ENCODE peak calls at places on chromosomes 12 and 14, in four cellular contexts. One of them, this sample, is unnamed. For H3K36me3, the result is how much of the 10 kb centered on the place peaks cover.

GRCh38 chr14:75010472-75010871 is 7.8 kb downstream of the EIF2B2 start:
- DNase-seq in neural progenitor cell: no peak
- DNase-seq in tibial artery: no peak
- DNase-seq in thoracic aorta: no peak
- DNase-seq in this sample: no peak

GRCh38 chr12:130714591-130715149 is 1.4 kb downstream of the RIMBP2 start:
- DNase-seq in neural progenitor cell: peak
- DNase-seq in tibial artery: no peak
- DNase-seq in thoracic aorta: no peak
- DNase-seq in this sample: peak

GRCh38 chr14:103696466-103697071 is 18.7 kb downstream of the XRCC3 start:
- DNase-seq in neural progenitor cell: no peak
- DNase-seq in tibial artery: no peak
- DNase-seq in thoracic aorta: no peak
- DNase-seq in this sample: peak

GRCh38 chr12:32558941-32559340 is 120.2 kb upstream of the DNM1L start:
- DNase-seq in neural progenitor cell: no peak
- DNase-seq in tibial artery: no peak
- DNase-seq in thoracic aorta: no peak
- DNase-seq in this sample: no peak

GRCh38 chr14:87002831-87003230 is 990.2 kb downstream of the GALC start:
- DNase-seq in neural progenitor cell: no peak
- DNase-seq in tibial artery: no peak
- DNase-seq in thoracic aorta: no peak
- DNase-seq in this sample: no peak

GRCh38 chr12:121781751-121782615 is 11.5 kb downstream of the RHOF start:
- DNase-seq in neural progenitor cell: peak
- DNase-seq in tibial artery: no peak
- DNase-seq in thoracic aorta: no peak
- DNase-seq in this sample: peak

GRCh38 chr14:80681651-80682050 is 259.9 kb downstream of the CEP128 start:
- DNase-seq in neural progenitor cell: no peak
- DNase-seq in tibial artery: no peak
- DNase-seq in thoracic aorta: no peak
- DNase-seq in this sample: no peak

GRCh38 chr14:85319101-85319500 is 210.8 kb upstream of the FLRT2 start:
- DNase-seq in neural progenitor cell: no peak
- DNase-seq in tibial artery: no peak
- DNase-seq in thoracic aorta: no peak
- DNase-seq in this sample: no peak

GRCh38 chr12:19169222-19169621 is 39.7 kb downstream of the PLEKHA5 start:
- DNase-seq in neural progenitor cell: no peak
- DNase-seq in tibial artery: no peak
- DNase-seq in thoracic aorta: no peak
- DNase-seq in this sample: no peak

GRCh38 chr12:22935090-22935489 is 310.1 kb downstream of the ETNK1 start:
- DNase-seq in neural progenitor cell: no peak
- DNase-seq in tibial artery: no peak
- DNase-seq in thoracic aorta: no peak
- DNase-seq in this sample: no peak

GRCh38 chr12:42589465-42590323 is at the start of gene PRICKLE1:
- DNase-seq in neural progenitor cell: peak
- DNase-seq in tibial artery: no peak
- DNase-seq in thoracic aorta: no peak
- DNase-seq in this sample: peak

GRCh38 chr12:106223485-106224391 is 24.1 kb downstream of the CKAP4 start:
- DNase-seq in neural progenitor cell: peak
- DNase-seq in tibial artery: peak
- DNase-seq in thoracic aorta: no peak
- DNase-seq in this sample: peak

GRCh38 chr12:121786441-121786825 is 7.1 kb downstream of the RHOF start:
- DNase-seq in neural progenitor cell: no peak
- DNase-seq in tibial artery: no peak
- DNase-seq in thoracic aorta: no peak
- DNase-seq in this sample: peak

GRCh38 chr12:12511021-12511783 is 51.5 kb downstream of the DUSP16 start:
- DNase-seq in neural progenitor cell: no peak
- DNase-seq in tibial artery: no peak
- DNase-seq in thoracic aorta: no peak
- DNase-seq in this sample: no peak

GRCh38 chr12:28127455-28127854 is 62.8 kb upstream of the CCDC91 start:
- DNase-seq in neural progenitor cell: no peak
- DNase-seq in tibial artery: no peak
- DNase-seq in thoracic aorta: no peak
- DNase-seq in this sample: no peak

GRCh38 chr14:60304509-60304908 is 55.5 kb downstream of the PPM1A start:
- DNase-seq in neural progenitor cell: no peak
- DNase-seq in tibial artery: no peak
- DNase-seq in thoracic aorta: no peak
- DNase-seq in this sample: no peak

GRCh38 chr12:105674871-105675699 is 344.6 kb downstream of the C12orf75 start:
- DNase-seq in neural progenitor cell: no peak
- DNase-seq in tibial artery: no peak
- DNase-seq in thoracic aorta: no peak
- DNase-seq in this sample: no peak

GRCh38 chr14:21069388-21070082 is 569 bp upstream of the ARHGEF40 start:
- DNase-seq in neural progenitor cell: peak
- DNase-seq in tibial artery: no peak
- DNase-seq in thoracic aorta: no peak
- DNase-seq in this sample: peak

GRCh38 chr12:54497883-54498282 is 331 bp downstream of the NCKAP1L start:
- DNase-seq in neural progenitor cell: no peak
- DNase-seq in tibial artery: no peak
- DNase-seq in thoracic aorta: no peak
- DNase-seq in this sample: no peak

GRCh38 chr12:62291888-62292760 is 31.9 kb downstream of the USP15 start:
- DNase-seq in neural progenitor cell: no peak
- DNase-seq in tibial artery: no peak
- DNase-seq in thoracic aorta: no peak
- DNase-seq in this sample: no peak

GRCh38 chr12:30926243-30927209 is at the start of gene TSPAN11:
- DNase-seq in neural progenitor cell: peak
- DNase-seq in tibial artery: peak
- DNase-seq in thoracic aorta: no peak
- DNase-seq in this sample: peak

GRCh38 chr12:108633534-108634224 is at the start of gene SELPLG:
- DNase-seq in neural progenitor cell: no peak
- DNase-seq in tibial artery: peak
- DNase-seq in thoracic aorta: no peak
- DNase-seq in this sample: no peak

GRCh38 chr12:99914206-99914605 is 70.5 kb downstream of the ANKS1B start:
- DNase-seq in neural progenitor cell: no peak
- DNase-seq in tibial artery: no peak
- DNase-seq in thoracic aorta: no peak
- DNase-seq in this sample: no peak

GRCh38 chr14:47009615-47010014 is 358.0 kb upstream of the RPL10L start:
- DNase-seq in neural progenitor cell: no peak
- DNase-seq in tibial artery: no peak
- DNase-seq in thoracic aorta: no peak
- DNase-seq in this sample: peak

GRCh38 chr12:11947218-11947617 is 123.5 kb upstream of the BCL2L14 start:
- DNase-seq in neural progenitor cell: no peak
- DNase-seq in tibial artery: no peak
- DNase-seq in thoracic aorta: no peak
- DNase-seq in this sample: no peak

GRCh38 chr12:40946612-40947194 is 241.4 kb upstream of the PDZRN4 start:
- DNase-seq in neural progenitor cell: peak
- DNase-seq in tibial artery: no peak
- DNase-seq in thoracic aorta: no peak
- DNase-seq in this sample: peak

GRCh38 chr14:37142835-37143499 is 29.4 kb downstream of the SLC25A21 start:
- DNase-seq in neural progenitor cell: peak
- DNase-seq in tibial artery: no peak
- DNase-seq in thoracic aorta: no peak
- DNase-seq in this sample: no peak

GRCh38 chr14:89720741-89721315 is 233.7 kb downstream of the EFCAB11 start:
- DNase-seq in neural progenitor cell: no peak
- DNase-seq in tibial artery: peak
- DNase-seq in thoracic aorta: no peak
- DNase-seq in this sample: peak

GRCh38 chr12:77229640-77230442 is 164.5 kb upstream of the E2F7 start:
- DNase-seq in neural progenitor cell: no peak
- DNase-seq in tibial artery: no peak
- DNase-seq in thoracic aorta: no peak
- DNase-seq in this sample: no peak

GRCh38 chr12:26636710-26637328 is 196.2 kb downstream of the ITPR2 start:
- DNase-seq in neural progenitor cell: no peak
- DNase-seq in tibial artery: no peak
- DNase-seq in thoracic aorta: no peak
- DNase-seq in this sample: no peak

GRCh38 chr14:92945959-92946846 is 23.3 kb downstream of the CHGA start:
- DNase-seq in neural progenitor cell: no peak
- DNase-seq in tibial artery: no peak
- DNase-seq in thoracic aorta: no peak
- DNase-seq in this sample: no peak

GRCh38 chr14:78798757-78799156 is 628.6 kb downstream of the NRXN3 start:
- DNase-seq in neural progenitor cell: no peak
- DNase-seq in tibial artery: no peak
- DNase-seq in thoracic aorta: no peak
- DNase-seq in this sample: no peak

DNA sequence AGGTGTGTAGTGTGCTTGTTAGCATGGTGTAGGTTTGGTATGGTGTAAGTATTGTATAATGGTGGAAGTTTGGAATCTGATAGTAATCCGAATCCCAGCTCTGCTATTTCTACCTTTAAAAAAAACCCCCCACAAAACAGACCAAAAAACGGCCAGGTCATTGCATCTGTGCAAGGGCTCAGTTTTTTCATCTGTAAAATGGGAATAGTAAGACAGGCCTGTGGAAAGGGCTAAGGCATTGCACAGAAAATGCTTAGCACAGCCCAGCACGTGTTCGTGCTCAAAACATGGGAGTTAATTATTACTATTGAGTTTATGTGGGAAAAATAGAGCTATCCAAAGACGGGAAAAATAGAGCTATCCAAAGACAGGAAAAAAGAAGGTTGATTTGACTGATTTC is 126.6 kb upstream of the MAX start:
- DNase-seq in neural progenitor cell: no peak
- DNase-seq in tibial artery: peak
- DNase-seq in thoracic aorta: no peak
- DNase-seq in this sample: no peak
- H3K4me3 ChIP-seq in neural progenitor cell: no peak
- H3K4me3 ChIP-seq in tibial artery: no peak
- H3K4me3 ChIP-seq in thoracic aorta: no peak
- H3K4me3 ChIP-seq in this sample: no peak

GRCh38 chr14:96320605-96321004 is 42.5 kb downstream of the ATG2B start:
- DNase-seq in neural progenitor cell: no peak
- DNase-seq in tibial artery: no peak
- DNase-seq in thoracic aorta: no peak
- DNase-seq in this sample: no peak
- H3K36me3 ChIP-seq in neural progenitor cell: under half
- H3K36me3 ChIP-seq in tibial artery: half or more
- H3K36me3 ChIP-seq in thoracic aorta: under half
- H3K36me3 ChIP-seq in this sample: under half

GRCh38 chr12:113478351-113479011 is 6.8 kb upstream of the LHX5 start:
- DNase-seq in neural progenitor cell: peak
- DNase-seq in tibial artery: no peak
- DNase-seq in thoracic aorta: no peak
- DNase-seq in this sample: peak

GRCh38 chr12:113479578-113480335 is 8.1 kb upstream of the LHX5 start:
- DNase-seq in neural progenitor cell: peak
- DNase-seq in tibial artery: no peak
- DNase-seq in thoracic aorta: no peak
- DNase-seq in this sample: peak

GRCh38 chr12:113482334-113482733 is 10.7 kb upstream of the LHX5 start:
- DNase-seq in neural progenitor cell: peak
- DNase-seq in tibial artery: no peak
- DNase-seq in thoracic aorta: no peak
- DNase-seq in this sample: peak

GRCh38 chr12:113479193-113479577 is 7.5 kb upstream of the LHX5 start:
- DNase-seq in neural progenitor cell: peak
- DNase-seq in tibial artery: no peak
- DNase-seq in thoracic aorta: no peak
- DNase-seq in this sample: no peak

DNA sequence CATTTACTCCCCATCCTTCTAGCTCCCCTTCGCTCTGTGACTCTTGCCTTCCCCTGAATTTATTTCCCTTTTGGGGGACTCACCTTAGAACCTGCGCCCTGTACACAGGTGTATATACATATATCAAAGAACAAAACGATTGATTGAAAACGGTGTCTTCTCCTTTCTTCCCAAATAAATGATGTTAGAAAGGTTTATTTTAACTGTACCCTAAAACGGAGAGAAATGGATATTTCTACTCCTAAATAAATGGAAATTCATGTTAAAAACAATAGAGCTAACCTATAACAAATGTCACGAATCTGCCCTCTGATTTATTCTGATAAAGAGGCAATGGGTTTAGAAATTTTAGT is 8.6 kb upstream of the LHX5 start:
- DNase-seq in neural progenitor cell: no peak
- DNase-seq in tibial artery: no peak
- DNase-seq in thoracic aorta: no peak
- DNase-seq in this sample: no peak
- H3K4me3 ChIP-seq in neural progenitor cell: peak
- H3K4me3 ChIP-seq in tibial artery: no peak
- H3K4me3 ChIP-seq in thoracic aorta: no peak
- H3K4me3 ChIP-seq in this sample: no peak

GRCh38 chr14:70595443-70596185 is 4.8 kb downstream of the MED6 start:
- DNase-seq in neural progenitor cell: no peak
- DNase-seq in tibial artery: no peak
- DNase-seq in thoracic aorta: no peak
- DNase-seq in this sample: no peak
- H3K36me3 ChIP-seq in neural progenitor cell: under half
- H3K36me3 ChIP-seq in tibial artery: half or more
- H3K36me3 ChIP-seq in thoracic aorta: under half
- H3K36me3 ChIP-seq in this sample: under half

DNA sequence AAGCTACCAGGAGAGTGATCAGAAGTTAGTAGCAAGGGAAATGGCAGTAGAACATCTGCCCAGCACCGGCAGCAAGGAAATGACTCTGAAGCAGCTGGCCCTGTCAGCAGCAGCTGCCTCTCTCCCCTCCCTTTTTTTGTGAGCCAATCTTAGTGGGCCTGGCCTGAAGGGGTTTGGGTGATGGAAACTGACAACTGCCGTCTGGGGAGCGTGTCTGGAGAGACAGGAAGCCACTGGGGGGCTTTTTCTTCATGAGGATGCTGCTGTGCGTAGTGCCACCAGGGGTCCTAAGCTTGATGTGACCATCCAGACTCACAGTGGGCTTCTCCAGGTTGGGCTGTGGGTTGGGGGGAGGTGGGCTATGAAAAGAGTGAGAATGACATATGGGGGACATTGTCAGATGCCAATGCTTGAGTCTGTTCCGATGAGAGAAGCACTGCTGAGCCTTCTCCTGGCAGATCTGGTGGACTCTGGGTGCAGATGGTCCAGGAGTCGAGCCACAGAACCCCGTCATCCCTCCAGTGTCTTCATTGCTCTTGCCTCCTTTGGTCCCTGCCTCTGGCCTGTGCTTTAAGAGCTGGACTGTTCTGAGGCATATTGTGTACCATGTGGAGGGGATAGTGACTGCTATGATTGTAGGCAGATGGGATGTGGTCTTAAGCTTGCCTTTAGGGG is 87.6 kb upstream of the HIF1A start:
- DNase-seq in neural progenitor cell: peak
- DNase-seq in tibial artery: no peak
- DNase-seq in thoracic aorta: no peak
- DNase-seq in this sample: no peak
- H3K4me3 ChIP-seq in neural progenitor cell: no peak
- H3K4me3 ChIP-seq in tibial artery: no peak
- H3K4me3 ChIP-seq in thoracic aorta: no peak
- H3K4me3 ChIP-seq in this sample: no peak

This sample was measured in H7.